ENCODE peak calls at places on chromosomes 13 and 19, in nine cellular contexts. S, X, V, T, J, F, W, K and N are unnamed samples.

GRCh38 chr19:29671393-29672076 is 6.3 kb downstream of the PLEKHF1 start:
- DNase-seq in S (no peak), X (peak; percentile 66), V (no peak), T (no peak), J (no peak), F (no peak), W (peak; percentile 55), K (peak; percentile 72), N (no peak)

GRCh38 chr13:53143757-53144320 is 115.2 kb downstream of the OLFM4 start:
- DNase-seq in S (no peak), X (no peak), V (no peak), T (no peak), J (no peak), F (no peak), W (no peak), K (no peak), N (no peak)

GRCh38 chr13:47639716-47640447 is 361.2 kb downstream of the SUCLA2 start:
- DNase-seq in S (no peak), X (peak; percentile 35), V (no peak), T (no peak), J (no peak), F (no peak), W (no peak), K (no peak), N (no peak)

GRCh38 chr13:96779691-96780090 is 214.6 kb downstream of the OXGR1 start:
- DNase-seq in S (no peak), X (peak; percentile 30), V (no peak), T (no peak), J (no peak), F (no peak), W (no peak), K (no peak), N (no peak)

GRCh38 chr13:79548886-79549285 is 67.9 kb downstream of the NDFIP2 start:
- DNase-seq in S (peak; percentile 47), X (peak; percentile 34), V (no peak), T (peak; percentile 11), J (no peak), F (peak; percentile 13), W (no peak), K (peak; percentile 46), N (no peak)

GRCh38 chr13:42354246-42355117 is 82.5 kb downstream of the AKAP11 start:
- DNase-seq in S (peak; percentile 79), X (peak; percentile 76), V (no peak), T (peak; percentile 48), J (no peak), F (peak; percentile 47), W (no peak), K (peak; percentile 73), N (no peak)

GRCh38 chr19:17107546-17108452 is 32.2 kb downstream of the MYO9B start:
- DNase-seq in S (peak; percentile 97), X (peak; percentile 98), V (no peak), T (peak; percentile 98), J (peak; percentile 98), F (peak; percentile 97), W (peak; percentile 80), K (peak; percentile 97), N (peak; percentile 90)

GRCh38 chr13:83184819-83185218 is 697.5 kb downstream of the SLITRK1 start:
- DNase-seq in S (peak; percentile 82), X (peak; percentile 68), V (no peak), T (peak; percentile 79), J (no peak), F (peak; percentile 35), W (no peak), K (peak; percentile 74), N (no peak)

GRCh38 chr13:111006508-111007031 is 91.7 kb upstream of the ANKRD10 start:
- DNase-seq in S (peak; percentile 92), X (peak; percentile 88), V (no peak), T (peak; percentile 84), J (peak; percentile 89), F (peak; percentile 57), W (peak; percentile 70), K (peak; percentile 89), N (no peak)

GRCh38 chr13:29924482-29924884 is 74.1 kb upstream of the UBL3 start:
- DNase-seq in S (peak; percentile 34), X (peak; percentile 59), V (no peak), T (peak; percentile 86), J (no peak), F (peak; percentile 78), W (no peak), K (peak; percentile 15), N (no peak)

GRCh38 chr13:97753269-97753668 is 200.2 kb upstream of the IPO5 start:
- DNase-seq in S (no peak), X (no peak), V (no peak), T (no peak), J (no peak), F (no peak), W (no peak), K (no peak), N (no peak)

GRCh38 chr19:19320362-19321142 is at the start of the genes MAU2 and SUGP1:
- DNase-seq in S (peak; percentile 92), X (peak; percentile 87), V (peak; percentile 92), T (peak; percentile 90), J (peak; percentile 89), F (peak; percentile 89), W (peak; percentile 88), K (peak; percentile 93), N (peak; percentile 96)

GRCh38 chr13:98972627-98973026 is 5.2 kb downstream of the DOCK9 start:
- DNase-seq in S (no peak), X (no peak), V (no peak), T (peak; percentile 49), J (no peak), F (peak; percentile 85), W (no peak), K (peak; percentile 62), N (no peak)

GRCh38 chr13:61146571-61146970 is 269.1 kb downstream of the PCDH20 start:
- DNase-seq in S (no peak), X (no peak), V (no peak), T (no peak), J (no peak), F (no peak), W (no peak), K (no peak), N (no peak)

GRCh38 chr13:41652735-41653361 is 195.5 kb downstream of the RGCC start:
- DNase-seq in S (peak; percentile 84), X (peak; percentile 80), V (no peak), T (peak; percentile 79), J (no peak), F (peak; percentile 62), W (no peak), K (peak; percentile 87), N (no peak)

GRCh38 chr19:19459707-19460251 is 54.3 kb downstream of the GATAD2A start:
- DNase-seq in S (peak; percentile 58), X (peak; percentile 84), V (no peak), T (peak; percentile 87), J (peak; percentile 81), F (peak; percentile 81), W (no peak), K (peak; percentile 66), N (no peak)

GRCh38 chr19:53015730-53016129 is 2.0 kb downstream of the ERVV-1 start:
- DNase-seq in S (no peak), X (no peak), V (no peak), T (no peak), J (no peak), F (no peak), W (no peak), K (no peak), N (no peak)

GRCh38 chr19:52336976-52337375 is 933 bp downstream of the ZNF610 start:
- DNase-seq in S (peak; percentile 15), X (peak; percentile 9), V (no peak), T (peak; percentile 27), J (no peak), F (no peak), W (no peak), K (peak; percentile 13), N (no peak)

GRCh38 chr19:41563847-41564514 is 12.0 kb upstream of the CEACAM21 start:
- DNase-seq in S (no peak), X (no peak), V (no peak), T (no peak), J (no peak), F (no peak), W (no peak), K (no peak), N (peak; percentile 49)

GRCh38 chr13:28796938-28797257 is 23.2 kb upstream of the MTUS2 start:
- DNase-seq in S (no peak), X (no peak), V (no peak), T (no peak), J (no peak), F (no peak), W (no peak), K (no peak), N (no peak)
- TF ChIP-seq CTCF in S (no peak), X (no peak), V (no peak), T (no peak), J (no peak), F (peak; percentile 56), W (no peak), K (no peak), N (no peak)

DNA sequence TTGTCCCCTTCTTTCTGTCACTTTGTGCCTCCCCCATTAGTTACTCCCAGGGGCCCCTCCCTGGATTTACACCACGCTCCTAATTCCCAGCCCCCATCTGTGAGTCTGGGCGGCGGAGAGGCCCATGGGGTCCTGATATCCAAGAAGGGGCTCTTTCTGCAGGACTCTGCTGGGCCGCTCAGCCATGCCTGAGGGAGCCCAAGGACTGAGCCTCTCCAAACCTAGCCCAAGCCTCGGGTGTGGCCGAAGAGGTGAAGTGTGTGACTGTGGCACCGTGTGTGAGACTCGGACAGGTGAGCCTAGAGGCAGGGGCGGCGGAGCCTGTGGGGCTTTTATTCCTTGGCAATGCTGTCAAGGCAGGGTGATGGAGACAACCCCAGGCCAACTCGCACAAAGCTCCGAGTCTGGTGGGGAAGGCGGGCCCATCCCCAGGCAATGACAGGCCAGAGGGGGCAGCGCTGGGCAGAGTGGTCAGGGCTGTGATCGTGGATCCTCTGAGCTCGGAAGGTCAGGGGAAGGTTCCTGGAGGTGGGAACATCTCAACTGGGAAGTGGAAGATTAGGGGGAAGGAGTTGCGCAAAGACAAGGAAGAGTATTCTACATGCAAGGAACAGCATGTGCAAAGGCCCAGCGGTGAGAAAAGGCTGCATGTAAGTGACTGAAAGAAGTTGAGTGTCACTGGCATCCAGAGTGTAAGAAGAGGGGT is 1.6 kb downstream of the PLEKHG2 start:
- DNase-seq in S (peak; percentile 40), X (peak; percentile 39), V (no peak), T (peak; percentile 28), J (no peak), F (no peak), W (peak; percentile 36), K (no peak), N (no peak)
- TF ChIP-seq CTCF in S (peak; percentile 20), X (peak; percentile 26), V (peak; percentile 13), T (peak; percentile 19), J (no peak), F (peak; percentile 50), W (peak; percentile 25), K (no peak), N (no peak)

GRCh38 chr13:81639984-81640582 is 1299.2 kb upstream of the SPRY2 start:
- DNase-seq in S (no peak), X (no peak), V (no peak), T (no peak), J (no peak), F (no peak), W (no peak), K (no peak), N (no peak)
- TF ChIP-seq CTCF in S (no peak), X (peak; percentile 15), V (peak; percentile 67), T (no peak), J (peak; percentile 17), F (peak; percentile 52), W (no peak), K (no peak), N (peak; percentile 38)

DNA sequence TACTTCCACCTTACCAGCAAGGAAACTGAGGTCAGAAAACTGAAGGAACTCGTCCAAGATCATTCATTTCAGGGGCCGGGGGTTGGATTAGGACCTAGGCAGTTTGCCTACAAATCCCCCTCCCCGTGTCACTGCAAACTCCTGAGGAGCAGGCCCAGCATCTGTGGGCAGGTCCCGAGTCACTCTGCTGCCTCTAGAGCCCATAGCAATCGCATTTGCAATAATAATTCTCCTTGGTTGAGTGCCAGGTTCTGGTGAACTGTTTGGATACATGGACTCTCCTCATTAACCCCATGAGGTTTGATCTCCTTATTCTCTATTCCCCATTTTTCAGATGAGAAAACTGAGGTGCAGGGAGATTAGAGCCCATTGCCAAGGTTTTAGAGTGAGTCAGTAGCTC is 903 bp downstream of the PIN1 start:
- DNase-seq in S (peak; percentile 39), X (peak; percentile 52), V (no peak), T (peak; percentile 43), J (no peak), F (peak; percentile 73), W (no peak), K (peak; percentile 44), N (no peak)
- TF ChIP-seq CTCF in S (no peak), X (no peak), V (no peak), T (no peak), J (no peak), F (no peak), W (no peak), K (no peak), N (no peak)